ENCODE peak calls at places on chromosome 15, in seven cellular contexts. N is activated T-cell treated with anti-CD3 and anti-CD28 coated beads for 1 hour, Y is osteoblast, A is nephron progenitor cell, J is LoVo, Q is NCI-H460, X is NCI-H2081. E is an unnamed sample.

GRCh38 chr15:69403611-69404010 is 10.5 kb upstream of the KIF23 start:
- DNase-seq in Q (no peak), J (no peak), N (no peak), Y (peak; percentile 95), X (no peak), A (no peak), E (no peak)

GRCh38 chr15:98754283-98755022 is 106.1 kb downstream of the IGF1R start:
- DNase-seq in A (no peak), X (no peak), Y (peak; percentile 86), J (no peak), N (no peak), Q (no peak), E (peak; percentile 33)

GRCh38 chr15:61050844-61051569 is 178.1 kb downstream of the RORA start:
- DNase-seq in A (no peak), N (no peak), J (no peak), Q (no peak), Y (no peak), X (no peak), E (no peak)

GRCh38 chr15:72864681-72865080 is 81.1 kb upstream of the ADPGK start:
- DNase-seq in Y (no peak), N (no peak), Q (no peak), J (no peak), X (no peak), A (no peak), E (no peak)

GRCh38 chr15:25844981-25845680 is 18.0 kb downstream of the ATP10A start:
- DNase-seq in Q (no peak), Y (no peak), J (no peak), A (no peak), N (no peak), X (no peak), E (no peak)

GRCh38 chr15:70710714-70711113 is 52.6 kb downstream of the UACA start:
- DNase-seq in A (no peak), Q (no peak), X (no peak), N (no peak), J (no peak), Y (no peak), E (no peak)

GRCh38 chr15:61327019-61327631 is 98.0 kb upstream of the RORA start:
- DNase-seq in X (peak; percentile 93), A (no peak), J (no peak), Q (no peak), Y (no peak), N (no peak), E (peak; percentile 27)

GRCh38 chr15:52438047-52438446 is 90.6 kb downstream of the MYO5A start:
- DNase-seq in Q (no peak), Y (no peak), A (no peak), N (no peak), X (no peak), J (no peak), E (no peak)

GRCh38 chr15:67784057-67784781 is 41.1 kb upstream of the SKOR1 start:
- DNase-seq in J (no peak), Q (no peak), N (no peak), X (peak; percentile 66), A (no peak), Y (no peak), E (no peak)

GRCh38 chr15:71114887-71115566 is at the start of gene THSD4:
- DNase-seq in X (peak; percentile 46), A (peak; percentile 88), N (peak; percentile 24), J (peak; percentile 83), Y (peak; percentile 99), Q (peak; percentile 63), E (peak; percentile 40)

GRCh38 chr15:70050447-70050846 is 47.3 kb downstream of the TLE3 start:
- DNase-seq in A (no peak), Y (peak; percentile 76), N (no peak), Q (no peak), X (no peak), J (no peak), E (no peak)

GRCh38 chr15:61186905-61187865 is 41.9 kb downstream of the RORA start:
- DNase-seq in J (no peak), Q (no peak), A (no peak), Y (no peak), X (no peak), N (no peak), E (no peak)

GRCh38 chr15:23687143-23687470 is at the start of gene NDN:
- DNase-seq in X (peak; percentile 46), J (no peak), Q (no peak), Y (peak; percentile 68), A (peak; percentile 71), N (no peak), E (peak; percentile 72)

GRCh38 chr15:89971592-89971997 is 29.5 kb upstream of the ZNF710 start:
- DNase-seq in X (peak; percentile 55), Q (peak; percentile 39), N (peak; percentile 8), J (no peak), Y (peak; percentile 91), A (peak; percentile 72), E (peak; percentile 53)

GRCh38 chr15:70182858-70183695 is 85.4 kb upstream of the TLE3 start:
- DNase-seq in X (no peak), A (no peak), J (no peak), Y (peak; percentile 78), N (no peak), Q (no peak), E (no peak)

GRCh38 chr15:38868326-38869114 is 303.9 kb upstream of the RASGRP1 start:
- DNase-seq in A (no peak), N (no peak), Q (peak; percentile 91), X (no peak), Y (no peak), J (peak; percentile 95), E (peak; percentile 59)

GRCh38 chr15:39963806-39964205 is 29.9 kb downstream of the EIF2AK4 start:
- DNase-seq in N (no peak), A (no peak), J (no peak), X (no peak), Q (no peak), Y (no peak), E (no peak)

GRCh38 chr15:40929730-40930429 is 740 bp downstream of the DLL4 start:
- DNase-seq in Q (no peak), A (peak; percentile 79), N (no peak), J (peak; percentile 56), X (peak; percentile 44), Y (peak; percentile 91), E (no peak)

GRCh38 chr15:27762471-27762870 is 336.6 kb downstream of the OCA2 start:
- DNase-seq in J (no peak), A (no peak), Y (no peak), X (no peak), N (no peak), Q (no peak), E (no peak)

GRCh38 chr15:101169457-101170071 is 82.3 kb downstream of the CHSY1 start:
- DNase-seq in A (no peak), Y (no peak), X (no peak), J (no peak), N (no peak), Q (no peak), E (no peak)

GRCh38 chr15:90902996-90903732 is at the start of gene MAN2A2:
- DNase-seq in N (peak; percentile 52), J (peak; percentile 53), A (peak; percentile 67), X (peak; percentile 69), Y (peak; percentile 97), Q (peak; percentile 21), E (peak; percentile 82)

GRCh38 chr15:56042982-56043980 is 49.9 kb upstream of the NEDD4 start:
- DNase-seq in J (no peak), X (no peak), Y (no peak), A (no peak), Q (no peak), N (no peak), E (no peak)

GRCh38 chr15:62119224-62119925 is 45.7 kb downstream of the C2CD4B start:
- DNase-seq in Q (peak; percentile 90), J (peak; percentile 87), Y (peak; percentile 81), N (no peak), A (no peak), X (no peak), E (peak; percentile 32)